ENCODE peak calls at places on chromosome 22, in nine cellular contexts. B is psoas muscle, D is stomach, O is mammary epithelial cell, T is upper lobe of right lung, F is kidney, E is heart left ventricle, M is esophagus squamous epithelium, K is thoracic aorta. W is an unnamed sample. For H3K4me1, the result is how much of the 10 kb centered on the place peaks cover.

GRCh38 chr22:33302049-33302545 is 243.9 kb upstream of the SYN3 start:
- DNase-seq in F (peak), O (peak), B (peak), D (peak), E (peak), K (peak), M (peak), T (peak), W (peak)

GRCh38 chr22:37581534-37581933 is 1.6 kb upstream of the LGALS2 start:
- DNase-seq in D (peak), B (peak), T (no peak), K (no peak), O (no peak), E (peak), M (no peak), F (peak), W (no peak)

GRCh38 chr22:29503811-29504372 is 23.9 kb downstream of the NEFH start:
- DNase-seq in O (no peak), F (no peak), M (no peak), K (no peak), E (no peak), B (peak), D (no peak), T (no peak), W (no peak)

GRCh38 chr22:43446881-43447280 is 35.1 kb downstream of the MPPED1 start:
- DNase-seq in B (no peak), F (no peak), D (peak), M (no peak), T (peak), O (no peak), E (no peak), K (no peak), W (no peak)

GRCh38 chr22:34019190-34019845 is 99.0 kb upstream of the LARGE1 start:
- DNase-seq in F (no peak), D (no peak), K (no peak), T (no peak), M (no peak), E (no peak), O (no peak), B (no peak), W (no peak)

GRCh38 chr22:17369553-17370035 is 334 bp downstream of the CECR2 start:
- DNase-seq in B (peak), K (no peak), E (peak), D (no peak), M (no peak), O (no peak), T (peak), F (peak), W (no peak)

GRCh38 chr22:48778308-48779195 is 1049.1 kb downstream of the BRD1 start:
- DNase-seq in K (no peak), D (no peak), F (no peak), B (no peak), T (no peak), O (no peak), E (no peak), M (no peak), W (peak)

GRCh38 chr22:23007823-23008222 is 62.5 kb upstream of the GNAZ start:
- DNase-seq in T (no peak), D (no peak), O (no peak), B (no peak), K (no peak), M (no peak), E (no peak), F (no peak), W (no peak)

GRCh38 chr22:38861170-38861874 is 10.7 kb downstream of the CBX6 start:
- DNase-seq in F (no peak), O (no peak), M (no peak), E (no peak), K (no peak), T (peak), B (no peak), D (no peak), W (no peak)
- TF ChIP-seq CTCF in F (no peak), O (no peak), M (no peak), E (no peak), K (peak), T (no peak), B (no peak), D (no peak), W (no peak)

GRCh38 chr22:24826710-24827285 is 20.8 kb downstream of the SGSM1 start:
- DNase-seq in T (no peak), O (no peak), F (no peak), M (no peak), K (no peak), D (no peak), E (no peak), B (no peak), W (no peak)

GRCh38 chr22:24833881-24834495 is 28.0 kb downstream of the SGSM1 start:
- DNase-seq in K (no peak), T (no peak), M (no peak), B (no peak), E (no peak), D (no peak), F (no peak), O (no peak), W (no peak)

GRCh38 chr22:24827305-24827704 is 21.3 kb downstream of the SGSM1 start:
- DNase-seq in M (no peak), D (peak), T (peak), O (no peak), F (no peak), K (no peak), E (no peak), B (no peak), W (no peak)

GRCh38 chr22:24831678-24832077 is 25.7 kb downstream of the SGSM1 start:
- DNase-seq in K (no peak), O (no peak), D (no peak), F (no peak), M (no peak), B (no peak), E (no peak), T (no peak), W (no peak)

DNA sequence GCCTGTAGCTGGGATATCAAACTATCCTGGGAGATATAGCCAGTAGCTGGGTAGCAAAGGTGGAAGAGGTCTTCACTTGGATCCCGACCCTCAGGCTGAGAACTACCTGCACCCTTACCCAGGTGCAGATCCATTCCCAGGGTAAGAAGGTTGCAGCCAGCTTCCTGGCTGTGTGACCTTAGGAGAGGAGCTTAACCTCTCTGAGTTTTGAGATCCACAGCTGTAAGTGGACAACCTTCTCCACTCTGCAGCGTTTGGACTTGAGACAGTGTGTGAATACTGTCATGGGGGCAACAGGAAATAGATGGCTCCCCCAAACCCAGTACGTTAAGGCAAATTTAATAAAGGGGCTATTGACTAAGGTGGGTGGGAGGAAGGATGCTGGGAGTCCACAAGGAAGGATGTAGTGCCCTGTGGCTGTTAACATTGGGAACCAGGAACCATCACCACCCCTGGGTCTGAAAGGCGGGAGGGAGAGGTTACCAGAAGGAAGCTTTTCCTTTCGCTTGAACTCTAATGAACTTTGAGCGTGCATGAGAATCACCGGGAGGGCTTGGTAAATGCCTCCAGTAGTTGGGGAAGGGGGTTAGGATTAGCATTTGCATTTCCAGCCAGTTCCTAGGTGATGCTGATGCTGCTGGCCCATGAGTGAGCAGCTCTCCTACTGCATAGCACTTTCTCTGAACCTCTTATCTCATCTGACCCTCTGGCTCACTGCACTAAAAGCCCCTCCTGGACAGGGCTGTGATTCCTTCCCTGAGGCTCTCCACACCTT is 24.4 kb downstream of the SGSM1 start:
- DNase-seq in E (no peak), F (no peak), T (no peak), D (no peak), O (no peak), M (no peak), K (no peak), B (no peak), W (no peak)
- H3K4me1 ChIP-seq in E (under half), F (under half), T (under half), D (under half), O (under half), M (under half), K (under half), B (under half), W (under half)

GRCh38 chr22:31062566-31063230 is 18.4 kb upstream of the SMTN start:
- DNase-seq in K (no peak), F (no peak), E (no peak), M (no peak), B (no peak), T (no peak), D (no peak), O (peak), W (no peak)
- TF ChIP-seq CTCF in K (no peak), F (no peak), E (no peak), M (no peak), B (no peak), T (no peak), D (no peak), O (no peak), W (no peak)

GRCh38 chr22:47139790-47140119 is 377.3 kb downstream of the TBC1D22A start:
- DNase-seq in D (no peak), T (no peak), M (no peak), F (no peak), B (no peak), O (no peak), K (no peak), E (no peak), W (no peak)

GRCh38 chr22:47144791-47145425 is 382.5 kb downstream of the TBC1D22A start:
- DNase-seq in D (peak), B (no peak), T (no peak), K (no peak), E (no peak), O (no peak), M (no peak), F (no peak), W (no peak)

GRCh38 chr22:47144076-47144765 is 381.8 kb downstream of the TBC1D22A start:
- DNase-seq in F (no peak), K (no peak), D (peak), O (no peak), T (no peak), E (no peak), M (no peak), B (no peak), W (no peak)

GRCh38 chr22:47143249-47143938 is 380.9 kb downstream of the TBC1D22A start:
- DNase-seq in E (no peak), B (no peak), K (no peak), T (no peak), M (no peak), F (no peak), O (no peak), D (peak), W (no peak)

GRCh38 chr22:47142427-47143046 is 380.1 kb downstream of the TBC1D22A start:
- DNase-seq in B (no peak), E (no peak), K (no peak), O (no peak), M (no peak), T (no peak), F (no peak), D (no peak), W (no peak)
- H3K4me1 ChIP-seq in B (under half), E (under half), K (under half), O (under half), M (under half), T (under half), F (under half), D (under half), W (under half)

DNA sequence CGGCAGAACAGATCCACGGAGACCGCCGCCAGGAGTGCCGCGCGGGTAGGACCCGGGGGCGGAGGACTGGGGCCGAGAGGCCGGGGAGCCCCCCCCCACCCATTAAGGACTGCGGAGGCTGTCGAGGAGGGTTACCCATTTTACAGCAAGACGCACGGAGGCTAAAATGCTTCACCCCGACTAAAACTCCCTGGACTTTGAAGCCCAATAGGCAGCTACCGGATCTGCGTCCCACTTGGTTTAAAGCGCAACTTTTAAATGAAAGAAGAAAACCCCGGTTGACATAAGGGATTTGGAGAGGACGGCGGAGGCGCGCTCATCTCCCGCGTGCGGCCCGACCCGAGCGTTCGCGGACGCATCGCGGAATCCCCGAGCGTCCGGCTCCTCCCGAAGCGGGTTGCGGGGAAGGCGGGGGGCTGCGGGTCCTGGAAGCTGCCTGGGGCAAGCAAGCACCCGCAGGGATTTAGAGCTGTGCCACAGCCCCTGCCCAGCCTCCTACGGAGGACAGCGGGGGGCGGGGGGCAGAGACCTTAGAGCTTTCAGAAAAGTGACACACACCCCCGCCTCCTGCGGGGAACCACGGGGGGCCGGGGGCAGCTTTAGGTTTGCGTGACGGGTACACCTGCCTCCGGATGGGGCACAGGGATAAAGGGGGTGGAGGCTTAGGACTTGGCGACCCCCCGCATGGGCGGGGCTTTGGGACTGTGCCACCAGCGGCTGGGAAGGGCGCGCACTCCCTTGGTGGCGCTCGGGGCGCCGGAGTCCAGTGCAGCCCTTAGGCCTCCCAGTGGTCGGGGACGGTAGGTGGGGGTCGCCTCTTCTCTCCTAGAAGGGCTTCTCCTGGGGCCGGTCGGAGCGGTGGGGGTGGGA is 761 bp upstream of the CELSR1 start:
- DNase-seq in O (peak), F (peak), E (no peak), T (peak), K (no peak), D (no peak), B (no peak), M (no peak), W (no peak)
- TF ChIP-seq CTCF in O (peak), F (no peak), E (peak), T (peak), K (no peak), D (no peak), B (no peak), M (no peak), W (no peak)

GRCh38 chr22:35378547-35379078 is 2.3 kb upstream of the HMOX1 start:
- DNase-seq in K (no peak), B (no peak), E (no peak), F (no peak), O (no peak), T (no peak), M (no peak), D (no peak), W (no peak)

GRCh38 chr22:35381424-35381772 is 502 bp downstream of the HMOX1 start:
- DNase-seq in D (no peak), B (no peak), M (no peak), E (no peak), O (no peak), F (no peak), K (no peak), T (no peak), W (no peak)

GRCh38 chr22:35379146-35379993 is 1.5 kb upstream of the HMOX1 start:
- DNase-seq in M (no peak), T (no peak), D (no peak), E (no peak), O (no peak), K (no peak), B (no peak), F (no peak), W (no peak)

GRCh38 chr22:35380013-35380412 is 883 bp upstream of the HMOX1 start:
- DNase-seq in D (no peak), E (no peak), B (no peak), M (no peak), T (no peak), F (no peak), K (no peak), O (peak), W (no peak)

GRCh38 chr22:35380537-35381423 is at the start of gene HMOX1:
- DNase-seq in M (peak), D (peak), E (peak), F (peak), T (peak), K (peak), B (peak), O (peak), W (peak)
- H3K4me1 ChIP-seq in M (under half), D (half or more), E (under half), F (under half), T (under half), K (under half), B (under half), O (under half), W (under half)

GRCh38 chr22:50474711-50475651 is at the start of gene SBF1:
- DNase-seq in E (peak), D (peak), M (peak), T (peak), B (peak), O (peak), K (peak), F (peak), W (no peak)

GRCh38 chr22:50476819-50477344 is 2.0 kb upstream of the SBF1 start:
- DNase-seq in D (no peak), F (peak), O (peak), E (no peak), M (no peak), K (no peak), B (no peak), T (no peak), W (no peak)

GRCh38 chr22:50475652-50476002 is 792 bp upstream of the SBF1 start:
- DNase-seq in B (no peak), K (no peak), E (no peak), T (no peak), O (no peak), F (no peak), D (no peak), M (no peak), W (no peak)

GRCh38 chr22:50479686-50480085 is 1.7 kb upstream of the ADM2 start:
- DNase-seq in O (no peak), B (no peak), M (no peak), F (no peak), T (no peak), E (no peak), K (no peak), D (no peak), W (no peak)

GRCh38 chr22:50477923-50478322 is 3.1 kb upstream of the SBF1 start:
- DNase-seq in E (no peak), M (no peak), B (no peak), D (no peak), K (no peak), T (no peak), F (no peak), O (no peak), W (no peak)
- TF ChIP-seq CTCF in E (no peak), M (no peak), B (no peak), D (no peak), K (no peak), T (no peak), F (no peak), O (no peak), W (no peak)

GRCh38 chr22:24146791-24147353 is 34.4 kb upstream of the SUSD2 start:
- DNase-seq in O (no peak), D (no peak), F (no peak), K (no peak), T (no peak), M (no peak), B (no peak), E (no peak), W (no peak)
- H3K4me1 ChIP-seq in O (under half), D (half or more), F (under half), K (half or more), T (half or more), M (under half), B (under half), E (under half), W (half or more)

GRCh38 chr22:31629741-31630184 is 32.3 kb downstream of the PISD start:
- DNase-seq in B (no peak), M (no peak), K (no peak), F (no peak), O (no peak), T (no peak), E (no peak), D (no peak), W (no peak)

GRCh38 chr22:31630331-31631329 is 31.4 kb downstream of the PISD start:
- DNase-seq in M (peak), B (peak), D (peak), E (peak), F (peak), O (peak), K (peak), T (peak), W (no peak)

GRCh38 chr22:31627223-31627731 is 34.7 kb downstream of the PISD start:
- DNase-seq in B (no peak), K (no peak), T (no peak), F (no peak), M (no peak), D (peak), E (no peak), O (no peak), W (no peak)

GRCh38 chr22:31628362-31628761 is 33.7 kb downstream of the PISD start:
- DNase-seq in B (no peak), M (no peak), D (no peak), K (no peak), F (no peak), O (no peak), T (no peak), E (no peak), W (no peak)

DNA sequence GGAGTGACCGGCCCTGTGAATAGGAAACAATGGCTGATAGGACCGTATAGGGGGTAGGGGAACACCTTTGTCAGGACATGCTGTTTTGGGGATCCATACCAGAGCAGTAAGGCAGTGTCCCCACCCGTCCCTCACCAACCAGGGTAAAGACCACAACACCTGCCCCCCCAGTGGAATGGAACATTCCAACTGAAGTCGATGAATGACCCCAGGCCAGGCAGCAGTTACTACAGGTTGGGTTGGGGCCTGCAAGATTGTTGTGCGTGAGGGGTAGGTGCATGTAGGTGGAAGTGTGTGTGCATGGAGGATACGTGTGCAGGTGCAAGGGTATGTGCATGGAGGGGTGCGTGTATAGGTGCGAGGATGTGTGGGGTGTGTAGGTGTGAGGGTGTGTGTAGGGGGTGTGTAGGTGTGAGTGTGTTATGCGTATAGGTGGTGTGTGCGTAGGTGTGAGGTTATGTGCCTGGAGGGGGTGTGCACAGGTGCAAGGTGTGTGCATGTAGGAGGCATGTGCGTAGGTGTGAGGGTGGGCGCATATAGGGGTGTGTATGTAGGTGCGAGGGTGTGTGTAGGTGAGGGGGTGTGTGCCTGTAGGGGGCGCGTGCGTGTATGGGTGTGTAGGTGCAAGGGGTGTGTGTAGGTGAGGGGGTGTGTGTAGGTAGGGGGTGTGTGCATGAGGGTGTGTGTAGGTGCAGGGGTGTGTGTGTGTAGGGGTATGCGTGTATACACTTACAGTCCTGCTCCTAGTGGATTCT is 32.9 kb downstream of the PISD start:
- DNase-seq in D (no peak), K (no peak), T (no peak), M (no peak), B (no peak), O (no peak), F (no peak), E (no peak), W (no peak)
- TF ChIP-seq CTCF in D (no peak), K (no peak), T (no peak), M (no peak), B (no peak), O (no peak), F (no peak), E (no peak), W (no peak)

GRCh38 chr22:40202225-40202944 is 24.7 kb downstream of the TNRC6B start:
- DNase-seq in M (no peak), K (no peak), B (no peak), F (no peak), D (no peak), T (no peak), O (no peak), E (no peak), W (no peak)

GRCh38 chr22:40204331-40205116 is 26.8 kb downstream of the TNRC6B start:
- DNase-seq in O (no peak), K (no peak), E (no peak), D (no peak), M (no peak), B (peak), T (no peak), F (no peak), W (no peak)

GRCh38 chr22:40203568-40203967 is 25.8 kb downstream of the TNRC6B start:
- DNase-seq in D (no peak), T (no peak), B (no peak), E (no peak), O (no peak), K (no peak), F (no peak), M (no peak), W (no peak)

GRCh38 chr22:40209945-40210485 is 32.3 kb downstream of the TNRC6B start:
- DNase-seq in M (no peak), B (no peak), K (no peak), O (no peak), F (no peak), D (no peak), E (no peak), T (no peak), W (no peak)

GRCh38 chr22:40206561-40206960 is 28.8 kb downstream of the TNRC6B start:
- DNase-seq in D (no peak), K (no peak), B (no peak), E (no peak), M (no peak), T (no peak), O (no peak), F (no peak), W (no peak)
- H3K4me1 ChIP-seq in D (half or more), K (half or more), B (half or more), E (under half), M (under half), T (half or more), O (under half), F (under half), W (half or more)